ENCODE peak calls at places on chromosomes 11 and 22, in five cellular contexts. F is H9, H is H1, Q is trophoblast cell, S is mesenchymal stem cell. X is an unnamed sample.

GRCh38 chr11:101880208-101880607 is 34.6 kb upstream of the CEP126 start:
- DNase-seq in Q (peak), S (peak), H (no peak), F (no peak), X (no peak)

GRCh38 chr11:57483570-57483934 is 23.2 kb downstream of the RTN4RL2 start:
- DNase-seq in F (no peak), H (no peak), S (no peak), Q (no peak), X (no peak)

GRCh38 chr11:18737642-18738041 is 11.7 kb upstream of the IGSF22 start:
- DNase-seq in H (no peak), F (no peak), S (no peak), Q (no peak), X (no peak)

GRCh38 chr11:66509131-66509561 is 1.3 kb upstream of the BBS1 start:
- DNase-seq in H (no peak), F (no peak), Q (no peak), S (no peak), X (no peak)

GRCh38 chr11:102971766-102972165 is 16.2 kb upstream of the MMP13 start:
- DNase-seq in S (no peak), H (no peak), Q (no peak), F (no peak), X (no peak)

GRCh38 chr22:22587577-22588188 is 28.6 kb upstream of the PRAME start:
- DNase-seq in F (no peak), H (no peak), Q (no peak), S (no peak), X (no peak)

GRCh38 chr22:37309221-37310074 is 27.1 kb downstream of the CYTH4 start:
- DNase-seq in F (no peak), H (no peak), S (peak), Q (no peak), X (no peak)

GRCh38 chr11:135075740-135076139 is 663.7 kb upstream of the B3GAT1 start:
- DNase-seq in F (peak), Q (peak), H (peak), S (peak), X (no peak)

GRCh38 chr22:49519117-49519737 is 308.4 kb downstream of the BRD1 start:
- DNase-seq in S (no peak), H (no peak), Q (no peak), F (no peak), X (no peak)

GRCh38 chr11:62680825-62681240 is 2.0 kb upstream of the UBXN1 start:
- DNase-seq in F (no peak), S (peak), H (no peak), Q (peak), X (no peak)

GRCh38 chr11:8759634-8760033 is 77.0 kb downstream of the RPL27A start:
- DNase-seq in H (no peak), Q (no peak), S (no peak), F (no peak), X (no peak)
- H2BK12ac ChIP-seq in H (no peak), Q (no peak), S (peak), F (no peak), X (no peak)

GRCh38 chr22:42154293-42154692 is 23.7 kb upstream of the CYP2D6 start:
- DNase-seq in S (no peak), H (no peak), Q (no peak), F (no peak), X (no peak)
- H2BK12ac ChIP-seq in S (no peak), H (no peak), Q (no peak), F (no peak), X (no peak)

DNA sequence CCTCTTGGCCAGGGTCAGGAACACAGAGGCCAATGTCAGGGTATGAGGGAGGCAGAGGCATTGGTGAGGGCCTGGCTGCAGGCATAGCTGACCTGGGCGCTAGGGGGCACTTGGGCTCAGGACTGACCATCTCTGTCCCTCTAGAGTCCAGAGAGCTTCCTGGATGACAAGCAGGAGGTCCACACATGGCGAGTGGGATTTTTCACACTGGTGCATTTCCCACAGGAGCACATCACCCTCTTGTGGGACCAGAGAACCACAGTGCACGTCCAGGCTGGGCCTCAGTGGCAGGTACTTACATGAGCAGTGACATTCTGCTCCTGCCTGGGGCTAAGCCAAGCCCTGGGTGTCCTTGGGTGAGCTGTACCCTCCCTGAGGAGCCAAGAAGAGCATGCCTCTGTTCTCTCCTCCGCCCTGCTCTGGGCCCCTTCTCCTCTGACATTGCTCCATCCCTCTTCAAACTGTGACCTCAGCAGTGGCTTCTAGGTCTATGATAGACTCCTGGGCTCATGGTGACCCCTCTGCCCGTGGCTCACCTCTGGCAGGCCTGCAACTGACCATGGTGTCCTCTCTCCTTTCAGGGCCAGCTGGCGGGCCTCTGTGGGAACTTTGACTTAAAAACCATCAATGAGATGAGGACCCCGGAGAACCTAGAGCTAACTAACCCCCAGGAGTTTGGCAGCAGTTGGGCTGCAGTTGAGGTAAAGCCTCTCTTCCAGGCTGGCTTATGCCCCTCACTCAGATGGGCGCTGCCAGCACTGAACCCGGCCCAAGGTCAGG is 46.6 kb downstream of the OTOG start:
- DNase-seq in Q (no peak), S (no peak), F (peak), H (peak), X (no peak)
- H2BK12ac ChIP-seq in Q (no peak), S (no peak), F (no peak), H (no peak), X (no peak)

DNA sequence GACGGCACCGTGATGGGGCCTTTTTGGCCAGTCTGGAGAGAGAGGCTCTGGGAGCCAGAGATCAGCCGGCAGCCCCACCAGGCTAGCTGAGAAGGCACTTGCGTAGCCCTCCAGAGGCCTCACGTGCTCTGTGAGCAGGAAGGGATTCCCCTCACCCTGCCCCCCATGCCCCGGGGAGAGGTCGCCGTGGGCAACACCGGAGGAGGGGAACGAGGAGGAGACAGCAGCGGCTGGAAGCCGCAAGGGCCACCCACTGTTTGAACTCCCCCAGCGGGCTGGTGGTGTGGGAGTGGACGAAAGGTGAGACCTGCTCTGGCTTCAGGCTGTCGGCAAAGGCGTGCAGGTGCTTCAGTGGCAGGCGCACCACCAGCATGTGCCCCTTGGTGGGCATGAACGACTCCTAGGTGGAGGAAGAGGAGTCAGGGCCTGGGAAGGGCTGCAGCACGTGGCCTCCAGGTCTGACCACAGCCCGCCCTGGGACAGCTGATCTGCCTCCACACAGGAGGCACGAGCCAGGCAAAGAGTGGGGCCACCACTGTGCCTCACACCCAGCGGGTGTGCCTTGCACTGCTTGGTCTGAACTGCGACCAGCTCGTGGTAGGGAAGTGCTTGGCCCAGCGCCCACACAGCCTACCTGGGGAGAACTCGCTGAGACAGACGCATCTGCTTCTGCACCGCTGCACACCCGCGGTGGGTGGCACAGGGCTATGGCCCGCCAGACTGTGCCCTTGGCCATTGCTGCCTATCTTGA is 99.9 kb downstream of the MED15 start:
- DNase-seq in Q (peak), S (no peak), F (peak), H (peak), X (no peak)
- H2BK12ac ChIP-seq in Q (no peak), S (no peak), F (no peak), H (no peak), X (peak)

GRCh38 chr22:19440411-19441195 is 6.9 kb downstream of the C22orf39 start:
- DNase-seq in Q (no peak), H (no peak), F (no peak), S (no peak), X (no peak)

GRCh38 chr22:19442166-19442565 is 5.3 kb downstream of the C22orf39 start:
- DNase-seq in Q (no peak), H (no peak), F (no peak), S (no peak), X (no peak)

GRCh38 chr22:19447388-19448075 is at the start of gene C22orf39:
- DNase-seq in F (peak), S (peak), H (peak), Q (peak), X (peak)

GRCh38 chr22:19446603-19447387 is 716 bp downstream of the C22orf39 start:
- DNase-seq in S (peak), F (peak), Q (no peak), H (no peak), X (peak)

GRCh38 chr22:19443544-19444211 is 3.8 kb downstream of the C22orf39 start:
- DNase-seq in H (no peak), F (no peak), S (no peak), Q (no peak), X (no peak)
- H2BK12ac ChIP-seq in H (no peak), F (no peak), S (no peak), Q (no peak), X (no peak)

GRCh38 chr11:119081682-119082081 is 3.0 kb upstream of the HMBS start:
- DNase-seq in S (no peak), Q (no peak), H (no peak), F (no peak), X (no peak)

GRCh38 chr11:119077839-119078238 is 6.8 kb upstream of the HMBS start:
- DNase-seq in S (no peak), Q (no peak), H (no peak), F (no peak), X (no peak)

GRCh38 chr11:119078675-119079420 is 5.8 kb upstream of the HMBS start:
- DNase-seq in H (no peak), F (no peak), S (no peak), Q (no peak), X (no peak)
- H2BK12ac ChIP-seq in H (no peak), F (no peak), S (no peak), Q (no peak), X (no peak)

DNA sequence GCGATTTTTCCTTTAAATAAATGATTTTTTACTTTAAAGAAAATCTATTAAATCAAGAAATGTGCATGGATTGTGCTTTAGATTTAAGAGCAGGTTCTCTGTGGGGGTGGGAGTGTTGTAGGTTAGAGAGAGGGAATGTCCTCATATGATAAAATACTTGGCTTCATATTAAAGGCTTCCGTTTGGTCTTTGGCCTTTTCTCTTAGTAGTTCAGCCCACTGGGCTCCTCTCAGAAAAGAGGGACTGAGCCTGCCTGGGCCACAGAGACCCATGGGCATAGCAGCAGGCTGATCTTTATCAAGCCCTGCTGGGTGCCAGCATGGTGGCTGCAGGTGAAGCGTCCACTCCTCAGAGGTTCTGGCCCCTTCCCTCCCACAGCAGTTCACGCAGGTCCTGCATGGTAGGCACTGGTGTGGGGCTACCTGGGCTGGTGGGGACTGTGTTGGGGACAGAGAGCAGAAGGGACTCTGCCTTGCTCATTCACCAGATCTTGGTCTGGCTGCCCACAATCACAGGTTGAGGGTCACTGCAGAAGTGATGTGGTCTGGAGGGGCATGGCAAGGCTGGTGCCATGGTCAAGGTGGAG is 4.3 kb downstream of the PANX1 start:
- DNase-seq in Q (peak), F (no peak), H (no peak), S (no peak), X (no peak)
- H2BK12ac ChIP-seq in Q (no peak), F (no peak), H (no peak), S (peak), X (no peak)

GRCh38 chr11:64766881-64767280 is 7.1 kb upstream of the PYGM start:
- DNase-seq in H (no peak), Q (no peak), F (no peak), S (no peak), X (no peak)

GRCh38 chr11:64769283-64769682 is 9.1 kb downstream of the SF1 start:
- DNase-seq in Q (no peak), H (no peak), S (no peak), F (no peak), X (no peak)

GRCh38 chr11:64765841-64766682 is 6.3 kb upstream of the PYGM start:
- DNase-seq in Q (no peak), S (no peak), H (no peak), F (peak), X (no peak)

GRCh38 chr11:64768300-64768694 is 8.5 kb upstream of the PYGM start:
- DNase-seq in Q (no peak), F (no peak), H (no peak), S (no peak), X (no peak)

GRCh38 chr11:64767344-64768299 is 7.8 kb upstream of the PYGM start:
- DNase-seq in H (peak), S (peak), F (peak), Q (peak), X (peak)
- H2BK12ac ChIP-seq in H (no peak), S (no peak), F (no peak), Q (no peak), X (no peak)